ENCODE peak calls at places on chromosomes 2 and 18, in four cellular contexts. One of them, this sample, is unnamed.

GRCh38 chr2:43220982-43221659 is 5.3 kb downstream of the ZFP36L2 start:
- DNase-seq in mammary epithelial cell: peak; percentile 59
- DNase-seq in kidney epithelial cell: no peak
- DNase-seq in psoas muscle: peak; percentile 75
- DNase-seq in this sample: peak; percentile 84

GRCh38 chr2:128359841-128360240 is 41.2 kb upstream of the HS6ST1 start:
- DNase-seq in psoas muscle: no peak
- DNase-seq in kidney epithelial cell: no peak
- DNase-seq in mammary epithelial cell: no peak
- DNase-seq in this sample: no peak

GRCh38 chr2:240182476-240182875 is 42.0 kb upstream of the OTOS start:
- DNase-seq in mammary epithelial cell: no peak
- DNase-seq in kidney epithelial cell: no peak
- DNase-seq in psoas muscle: no peak
- DNase-seq in this sample: no peak

GRCh38 chr18:3972291-3972985 is 482.7 kb downstream of the DLGAP1 start:
- DNase-seq in psoas muscle: no peak
- DNase-seq in kidney epithelial cell: no peak
- DNase-seq in mammary epithelial cell: peak; percentile 34
- DNase-seq in this sample: no peak

GRCh38 chr2:205708231-205708631 is 25.9 kb downstream of the NRP2 start:
- DNase-seq in mammary epithelial cell: no peak
- DNase-seq in psoas muscle: no peak
- DNase-seq in kidney epithelial cell: no peak
- DNase-seq in this sample: peak; percentile 68

GRCh38 chr18:361941-362913 is 94.4 kb upstream of the THOC1 start:
- DNase-seq in mammary epithelial cell: no peak
- DNase-seq in psoas muscle: peak; percentile 68
- DNase-seq in kidney epithelial cell: no peak
- DNase-seq in this sample: peak; percentile 68

GRCh38 chr2:45014016-45014702 is 4.9 kb upstream of the SIX2 start:
- DNase-seq in kidney epithelial cell: no peak
- DNase-seq in psoas muscle: peak; percentile 82
- DNase-seq in mammary epithelial cell: no peak
- DNase-seq in this sample: peak; percentile 80

GRCh38 chr2:17813742-17814458 is 2.4 kb upstream of the MSGN1 start:
- DNase-seq in mammary epithelial cell: peak; percentile 42
- DNase-seq in psoas muscle: peak; percentile 42
- DNase-seq in kidney epithelial cell: no peak
- DNase-seq in this sample: peak; percentile 32

GRCh38 chr2:208939852-208940251 is 484.0 kb upstream of the MAP2 start:
- DNase-seq in psoas muscle: no peak
- DNase-seq in mammary epithelial cell: no peak
- DNase-seq in kidney epithelial cell: peak; percentile 10
- DNase-seq in this sample: no peak

GRCh38 chr2:62669180-62669579 is 36.3 kb upstream of the EHBP1 start:
- DNase-seq in mammary epithelial cell: no peak
- DNase-seq in psoas muscle: no peak
- DNase-seq in kidney epithelial cell: no peak
- DNase-seq in this sample: no peak

GRCh38 chr2:127193948-127194267 is 26.2 kb downstream of the CYP27C1 start:
- DNase-seq in psoas muscle: no peak
- DNase-seq in kidney epithelial cell: no peak
- DNase-seq in mammary epithelial cell: no peak
- DNase-seq in this sample: peak; percentile 68

GRCh38 chr2:190973262-190973661 is 40.7 kb downstream of the STAT1 start:
- DNase-seq in mammary epithelial cell: no peak
- DNase-seq in kidney epithelial cell: no peak
- DNase-seq in psoas muscle: no peak
- DNase-seq in this sample: no peak

GRCh38 chr2:238125127-238125885 is 13.2 kb upstream of the KLHL30 start:
- DNase-seq in mammary epithelial cell: no peak
- DNase-seq in psoas muscle: peak; percentile 6
- DNase-seq in kidney epithelial cell: no peak
- DNase-seq in this sample: no peak

GRCh38 chr2:199495147-199495546 is 37.4 kb upstream of the SATB2 start:
- DNase-seq in kidney epithelial cell: no peak
- DNase-seq in mammary epithelial cell: peak; percentile 21
- DNase-seq in psoas muscle: no peak
- DNase-seq in this sample: no peak

GRCh38 chr2:160719116-160719515 is 225.5 kb upstream of the RBMS1 start:
- DNase-seq in psoas muscle: no peak
- DNase-seq in kidney epithelial cell: no peak
- DNase-seq in mammary epithelial cell: peak; percentile 42
- DNase-seq in this sample: peak; percentile 14

DNA sequence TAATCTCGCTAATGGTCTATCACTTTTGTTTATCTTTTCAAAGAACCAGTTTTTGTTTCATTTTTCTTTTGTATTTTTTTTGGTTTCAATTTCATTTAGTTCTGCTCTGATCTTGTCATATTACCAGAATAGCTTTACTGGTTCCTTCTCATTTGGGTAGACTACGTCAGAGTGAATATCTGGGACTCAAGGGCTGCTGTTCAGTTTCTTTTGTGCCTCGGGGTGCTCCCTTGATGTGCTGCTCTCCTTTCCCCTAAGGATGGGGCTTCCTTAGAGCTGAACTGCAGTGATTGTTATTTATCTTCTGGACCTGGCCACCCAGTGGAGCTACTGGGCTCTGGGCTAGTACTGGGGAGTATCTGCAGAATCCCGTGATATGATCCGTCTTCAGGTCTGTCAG is 29.3 kb upstream of the IL1RN start:
- DNase-seq in kidney epithelial cell: no peak
- DNase-seq in psoas muscle: no peak
- DNase-seq in mammary epithelial cell: no peak
- DNase-seq in this sample: no peak
- H3K4me3 ChIP-seq in kidney epithelial cell: no peak overlapping the region
- H3K4me3 ChIP-seq in psoas muscle: no peak overlapping the region
- H3K4me3 ChIP-seq in mammary epithelial cell: no peak overlapping the region
- H3K4me3 ChIP-seq in this sample: no peak overlapping the region

DNA sequence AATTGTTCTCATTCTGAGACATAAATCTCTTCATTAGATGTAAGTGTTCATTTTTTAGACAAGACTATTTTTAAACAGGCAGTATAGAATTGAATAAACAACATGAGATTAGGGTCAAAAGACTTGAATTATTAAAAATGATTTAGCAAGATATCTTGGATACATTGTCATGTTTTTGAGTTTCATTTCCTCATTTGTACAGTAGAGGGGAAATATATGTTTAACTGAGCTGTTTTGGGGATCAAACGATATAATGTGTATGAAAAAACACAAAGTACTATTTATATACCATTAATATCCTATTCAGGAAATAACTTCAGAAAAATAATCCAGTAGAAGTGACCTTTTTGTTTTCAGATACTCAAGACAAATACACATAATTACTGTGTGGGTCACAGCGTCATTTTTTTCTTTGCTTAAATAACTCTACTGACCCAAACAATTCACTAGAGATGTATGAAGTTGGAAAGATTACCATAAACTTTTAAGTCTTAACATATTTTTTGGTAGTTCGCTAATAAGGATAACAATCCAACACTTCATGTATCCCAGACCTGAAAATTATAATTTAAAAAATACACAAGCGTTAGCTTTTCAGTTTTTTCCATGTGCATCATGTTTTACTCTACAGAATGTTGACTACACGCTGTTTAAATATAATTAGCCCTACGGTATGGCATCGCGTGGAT is 876 bp upstream of the ASXL3 start:
- DNase-seq in mammary epithelial cell: no peak
- DNase-seq in kidney epithelial cell: no peak
- DNase-seq in psoas muscle: no peak
- DNase-seq in this sample: no peak
- H3K4me3 ChIP-seq in mammary epithelial cell: no peak overlapping the region
- H3K4me3 ChIP-seq in kidney epithelial cell: peak overlapping the region; percentile 83
- H3K4me3 ChIP-seq in psoas muscle: peak overlapping the region; percentile 68
- H3K4me3 ChIP-seq in this sample: no peak overlapping the region

GRCh38 chr2:166238176-166238575 is 110.4 kb upstream of the SCN1A start:
- DNase-seq in mammary epithelial cell: no peak
- DNase-seq in psoas muscle: no peak
- DNase-seq in kidney epithelial cell: no peak
- DNase-seq in this sample: no peak
- H3K4me3 ChIP-seq in mammary epithelial cell: no peak overlapping the region
- H3K4me3 ChIP-seq in psoas muscle: no peak overlapping the region
- H3K4me3 ChIP-seq in kidney epithelial cell: no peak overlapping the region
- H3K4me3 ChIP-seq in this sample: no peak overlapping the region

DNA sequence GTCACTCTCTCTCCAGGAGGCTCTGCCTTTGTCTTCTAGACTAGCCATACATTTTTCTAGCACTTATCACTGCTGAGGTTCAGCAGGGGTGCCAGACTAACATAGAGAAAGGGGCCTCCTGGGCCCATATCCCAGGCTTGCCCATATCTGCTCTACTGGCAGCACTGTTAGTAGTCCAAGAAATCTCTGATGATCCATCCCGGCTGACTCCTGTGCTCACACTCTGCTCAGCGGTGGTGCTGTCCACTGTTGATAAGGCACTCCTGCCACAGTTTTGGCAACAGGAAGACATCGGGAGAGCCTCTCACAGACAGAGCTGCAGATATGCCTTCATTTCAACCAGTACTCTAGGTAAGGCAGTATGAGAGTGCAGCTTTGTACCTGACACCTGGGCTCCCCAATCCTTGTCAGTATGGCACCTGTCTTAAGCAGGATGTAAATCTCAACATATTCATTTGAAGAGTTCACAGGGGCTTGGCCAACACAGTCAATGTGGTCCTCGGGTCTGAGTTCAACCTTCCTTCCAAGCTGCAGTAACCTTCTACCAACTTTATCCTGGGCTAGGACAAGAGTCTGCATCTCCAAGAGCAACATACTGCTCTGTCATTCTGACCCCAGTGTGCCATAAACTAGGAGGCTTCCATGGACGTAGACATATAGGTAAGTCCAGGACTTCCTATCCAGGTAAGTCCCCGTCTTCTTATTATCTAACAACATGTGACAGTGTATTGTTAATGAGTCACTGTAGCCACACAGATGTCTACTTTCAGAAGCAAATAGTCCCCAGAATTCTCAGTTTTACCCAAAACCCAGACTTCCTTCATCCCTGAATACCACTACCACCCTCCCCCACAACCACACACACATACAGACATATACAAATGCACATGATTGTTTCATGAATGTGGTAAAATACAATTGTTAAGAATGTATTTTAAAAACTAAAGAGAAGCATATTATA is 16.2 kb downstream of the KLF7 start:
- DNase-seq in psoas muscle: no peak
- DNase-seq in kidney epithelial cell: no peak
- DNase-seq in mammary epithelial cell: no peak
- DNase-seq in this sample: peak; percentile 64
- H3K4me3 ChIP-seq in psoas muscle: no peak overlapping the region
- H3K4me3 ChIP-seq in kidney epithelial cell: no peak overlapping the region
- H3K4me3 ChIP-seq in mammary epithelial cell: no peak overlapping the region
- H3K4me3 ChIP-seq in this sample: no peak overlapping the region

GRCh38 chr2:20664431-20665260 is 2.3 kb upstream of the GDF7 start:
- DNase-seq in psoas muscle: no peak
- DNase-seq in kidney epithelial cell: no peak
- DNase-seq in mammary epithelial cell: no peak
- DNase-seq in this sample: no peak

GRCh38 chr2:20664071-20664390 is 2.9 kb upstream of the GDF7 start:
- DNase-seq in kidney epithelial cell: no peak
- DNase-seq in mammary epithelial cell: no peak
- DNase-seq in psoas muscle: no peak
- DNase-seq in this sample: no peak

GRCh38 chr2:20666364-20667150 is at the start of gene GDF7:
- DNase-seq in psoas muscle: peak; percentile 55
- DNase-seq in mammary epithelial cell: no peak
- DNase-seq in kidney epithelial cell: no peak
- DNase-seq in this sample: peak; percentile 31

GRCh38 chr2:20666114-20666363 is 905 bp upstream of the GDF7 start:
- DNase-seq in psoas muscle: no peak
- DNase-seq in kidney epithelial cell: no peak
- DNase-seq in mammary epithelial cell: no peak
- DNase-seq in this sample: no peak

GRCh38 chr2:20665261-20666113 is 1.5 kb upstream of the GDF7 start:
- DNase-seq in mammary epithelial cell: no peak
- DNase-seq in psoas muscle: no peak
- DNase-seq in kidney epithelial cell: no peak
- DNase-seq in this sample: no peak
- H3K4me3 ChIP-seq in mammary epithelial cell: no peak overlapping the region
- H3K4me3 ChIP-seq in psoas muscle: peak overlapping the region; percentile 59
- H3K4me3 ChIP-seq in kidney epithelial cell: no peak overlapping the region
- H3K4me3 ChIP-seq in this sample: peak overlapping the region; percentile 38

GRCh38 chr2:74498500-74499268 is 719 bp downstream of the LBX2 start:
- DNase-seq in kidney epithelial cell: no peak
- DNase-seq in psoas muscle: no peak
- DNase-seq in mammary epithelial cell: peak; percentile 25
- DNase-seq in this sample: no peak
- H3K4me3 ChIP-seq in kidney epithelial cell: peak overlapping the region; percentile 25
- H3K4me3 ChIP-seq in psoas muscle: peak overlapping the region; percentile 59
- H3K4me3 ChIP-seq in mammary epithelial cell: no peak overlapping the region
- H3K4me3 ChIP-seq in this sample: peak overlapping the region; percentile 39

DNA sequence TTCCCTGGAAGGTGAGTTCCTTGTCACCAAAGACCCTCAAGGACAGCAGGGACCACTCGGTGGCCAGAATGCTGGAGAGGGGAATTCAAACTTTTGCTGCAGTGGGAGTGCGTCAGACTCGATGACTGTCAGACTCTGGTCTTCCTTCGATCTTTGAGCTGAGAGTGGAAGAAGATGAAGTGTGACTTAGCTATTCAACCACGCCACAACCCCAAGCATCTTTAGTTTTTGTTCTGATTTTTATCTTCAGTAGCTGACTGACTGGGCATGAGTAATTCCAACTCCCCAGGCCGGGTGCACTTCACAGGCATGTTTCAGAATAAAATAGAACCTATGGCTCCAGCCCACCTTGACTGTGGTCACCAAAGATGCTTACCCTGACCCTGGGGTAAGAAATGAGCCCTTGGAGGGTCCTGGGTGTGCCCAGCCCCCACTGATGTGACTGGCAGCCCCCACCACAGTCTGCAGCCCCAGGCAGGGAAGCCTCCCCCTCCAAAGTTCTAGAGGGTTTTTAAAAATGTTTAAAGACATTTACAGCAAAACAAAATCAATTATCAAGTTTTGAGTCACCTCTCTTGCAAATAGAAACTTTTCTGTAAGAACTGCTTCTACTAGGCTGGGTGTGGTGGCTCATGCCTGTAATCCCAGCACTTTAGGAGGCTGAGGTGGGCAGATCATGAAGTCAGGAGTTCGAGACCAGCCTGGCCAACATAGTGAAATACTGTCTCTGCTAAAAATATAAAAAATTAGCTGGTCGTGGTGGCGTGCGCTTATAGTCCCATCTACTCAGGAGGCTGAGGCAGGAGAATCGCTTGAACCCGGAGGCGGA is 24.9 kb upstream of the YWHAQ start:
- DNase-seq in mammary epithelial cell: peak; percentile 92
- DNase-seq in kidney epithelial cell: no peak
- DNase-seq in psoas muscle: no peak
- DNase-seq in this sample: peak; percentile 69
- H3K4me3 ChIP-seq in mammary epithelial cell: no peak overlapping the region
- H3K4me3 ChIP-seq in kidney epithelial cell: no peak overlapping the region
- H3K4me3 ChIP-seq in psoas muscle: no peak overlapping the region
- H3K4me3 ChIP-seq in this sample: peak overlapping the region; percentile 13